ENCODE peak calls at places on chromosomes 7 and 10, in four cellular contexts. L, I, P and R are unnamed samples.

GRCh38 chr10:68955414-68955785 is 570 bp upstream of the DDX21 start:
- DNase-seq in I (peak), P (no peak), L (peak), R (no peak)

GRCh38 chr10:97234403-97234802 is 48.6 kb upstream of the SLIT1 start:
- DNase-seq in L (no peak), I (no peak), P (no peak), R (no peak)

GRCh38 chr7:10468908-10469307 is 504.8 kb upstream of the PHF14 start:
- DNase-seq in P (no peak), I (no peak), L (no peak), R (no peak)

GRCh38 chr7:132687981-132688383 is 111.7 kb upstream of the PLXNA4 start:
- DNase-seq in L (no peak), P (no peak), I (no peak), R (no peak)

GRCh38 chr10:122245897-122246296 is 25.2 kb upstream of the BTBD16 start:
- DNase-seq in P (peak), L (no peak), I (no peak), R (no peak)

GRCh38 chr10:93333278-93333978 is 148.7 kb downstream of the MYOF start:
- DNase-seq in I (no peak), L (no peak), P (no peak), R (no peak)

GRCh38 chr7:25989140-25989705 is 162.8 kb upstream of the NFE2L3 start:
- DNase-seq in P (no peak), L (no peak), I (no peak), R (no peak)

GRCh38 chr7:145909956-145910611 is 206.5 kb upstream of the CNTNAP2 start:
- DNase-seq in P (no peak), I (no peak), L (no peak), R (no peak)

GRCh38 chr7:130491841-130492518 is at the start of gene MEST:
- DNase-seq in L (peak), P (no peak), I (no peak), R (no peak)

GRCh38 chr10:89342219-89342966 is 14.6 kb downstream of the IFIT3 start:
- DNase-seq in L (no peak), P (peak), I (no peak), R (no peak)

GRCh38 chr7:46507601-46508000 is 586.5 kb upstream of the IGFBP3 start:
- DNase-seq in I (no peak), P (no peak), L (no peak), R (no peak)

GRCh38 chr10:34415039-34415438 is 400.1 kb downstream of the PARD3 start:
- DNase-seq in I (no peak), L (no peak), P (no peak), R (no peak)

GRCh38 chr10:114223066-114223465 is 16.0 kb upstream of the VWA2 start:
- DNase-seq in P (no peak), I (no peak), L (no peak), R (no peak)

GRCh38 chr10:120456143-120456625 is 843 bp upstream of the PLPP4 start:
- DNase-seq in L (no peak), P (no peak), I (no peak), R (no peak)

GRCh38 chr10:63987212-63987611 is 466.0 kb downstream of the REEP3 start:
- DNase-seq in L (no peak), P (no peak), I (no peak), R (no peak)
- TF ChIP-seq CTCF in L (no peak), P (no peak), I (no peak), R (no peak)

DNA sequence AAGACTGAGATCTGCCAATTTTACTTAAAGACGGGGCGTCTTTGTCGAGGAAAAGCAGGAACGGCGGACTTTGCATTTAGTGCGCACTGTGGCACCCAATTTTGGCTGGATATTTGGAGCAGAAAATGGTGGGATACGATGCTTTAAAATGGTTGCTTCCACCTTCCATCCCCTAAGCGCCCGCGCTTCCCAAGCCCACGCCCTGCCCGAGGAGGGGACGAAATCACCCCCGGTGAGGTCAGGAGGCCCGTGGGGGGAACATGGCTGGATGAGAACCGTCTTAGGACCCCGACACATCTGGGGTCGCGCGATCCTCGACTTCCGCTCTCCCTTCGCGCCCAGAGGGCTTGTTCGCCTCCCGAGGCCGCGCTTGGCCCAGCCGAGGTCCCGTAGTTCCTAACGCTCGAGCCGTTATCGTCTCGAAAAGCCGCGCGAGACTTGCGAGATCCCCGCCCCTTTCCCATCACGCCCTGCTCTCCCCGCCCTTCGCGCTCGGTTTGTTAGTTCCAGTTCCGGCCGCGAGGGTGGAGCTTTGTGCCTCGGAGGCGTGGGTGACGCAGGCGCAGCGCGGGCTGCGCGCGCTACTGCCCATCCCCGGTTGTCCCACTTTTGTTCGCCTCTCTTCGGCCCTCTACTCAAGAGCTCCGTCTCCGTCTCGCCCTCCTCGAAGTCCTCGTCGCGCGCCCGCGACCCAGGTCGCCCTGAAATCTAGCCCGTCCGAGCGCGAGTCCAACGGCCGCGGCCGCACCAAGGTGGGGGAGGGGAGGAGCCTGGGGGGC is at the start of gene SRRT:
- DNase-seq in P (peak), I (peak), L (peak), R (peak)
- TF ChIP-seq CTCF in P (peak), I (no peak), L (no peak), R (no peak)

GRCh38 chr7:105906169-105906568 is 29.8 kb upstream of the ATXN7L1 start:
- DNase-seq in P (no peak), L (no peak), I (no peak), R (no peak)

GRCh38 chr7:105902325-105902911 is 26.0 kb upstream of the ATXN7L1 start:
- DNase-seq in L (no peak), I (no peak), P (no peak), R (no peak)

GRCh38 chr7:105905209-105905910 is 29.0 kb upstream of the ATXN7L1 start:
- DNase-seq in L (no peak), P (no peak), I (no peak), R (no peak)

GRCh38 chr7:105906690-105907089 is 30.3 kb upstream of the ATXN7L1 start:
- DNase-seq in P (peak), L (no peak), I (no peak), R (no peak)

GRCh38 chr7:105904064-105904463 is 27.7 kb upstream of the ATXN7L1 start:
- DNase-seq in L (no peak), P (no peak), I (no peak), R (no peak)
- TF ChIP-seq CTCF in L (no peak), P (no peak), I (no peak), R (no peak)

DNA sequence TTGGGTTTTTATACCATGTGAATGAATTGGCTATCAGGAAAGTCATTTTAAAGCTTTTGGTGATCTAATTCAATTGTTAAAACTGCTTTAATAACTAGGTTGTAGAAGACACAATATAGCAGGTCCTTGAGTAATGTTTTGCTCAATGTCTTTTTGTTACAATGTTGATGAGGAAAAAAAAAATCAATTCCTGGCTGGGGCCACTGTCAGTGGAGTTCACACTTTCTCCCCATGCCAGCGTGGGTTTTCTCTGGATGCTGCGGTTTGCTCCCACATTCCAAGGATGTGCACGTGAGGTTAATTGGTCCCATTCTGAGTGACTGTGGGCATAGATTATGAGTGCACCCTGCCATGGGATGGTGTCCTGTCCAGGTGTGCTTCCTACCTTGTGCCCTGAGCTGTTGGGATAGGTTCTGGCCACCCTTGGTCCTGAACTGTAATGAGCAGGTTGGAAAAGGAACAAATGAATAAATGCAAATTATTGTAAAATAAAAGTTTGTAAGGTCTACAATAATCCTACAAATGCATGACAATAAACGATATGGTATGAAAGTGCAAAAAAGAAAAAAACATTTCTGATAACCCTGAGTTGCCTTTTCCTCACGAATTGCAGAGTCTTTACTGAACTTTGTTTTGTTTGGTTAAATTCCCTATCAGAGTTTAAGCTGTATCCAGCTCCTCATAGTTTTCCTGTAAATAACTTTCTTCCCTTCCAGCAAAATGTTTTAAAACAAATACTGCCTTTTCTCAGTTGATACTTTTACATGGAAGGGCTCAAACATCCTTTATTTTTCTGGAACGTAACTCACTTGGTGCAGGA is 62.7 kb downstream of the AKR1C4 start:
- DNase-seq in I (no peak), L (no peak), P (no peak), R (no peak)
- TF ChIP-seq CTCF in I (no peak), L (no peak), P (no peak), R (no peak)

DNA sequence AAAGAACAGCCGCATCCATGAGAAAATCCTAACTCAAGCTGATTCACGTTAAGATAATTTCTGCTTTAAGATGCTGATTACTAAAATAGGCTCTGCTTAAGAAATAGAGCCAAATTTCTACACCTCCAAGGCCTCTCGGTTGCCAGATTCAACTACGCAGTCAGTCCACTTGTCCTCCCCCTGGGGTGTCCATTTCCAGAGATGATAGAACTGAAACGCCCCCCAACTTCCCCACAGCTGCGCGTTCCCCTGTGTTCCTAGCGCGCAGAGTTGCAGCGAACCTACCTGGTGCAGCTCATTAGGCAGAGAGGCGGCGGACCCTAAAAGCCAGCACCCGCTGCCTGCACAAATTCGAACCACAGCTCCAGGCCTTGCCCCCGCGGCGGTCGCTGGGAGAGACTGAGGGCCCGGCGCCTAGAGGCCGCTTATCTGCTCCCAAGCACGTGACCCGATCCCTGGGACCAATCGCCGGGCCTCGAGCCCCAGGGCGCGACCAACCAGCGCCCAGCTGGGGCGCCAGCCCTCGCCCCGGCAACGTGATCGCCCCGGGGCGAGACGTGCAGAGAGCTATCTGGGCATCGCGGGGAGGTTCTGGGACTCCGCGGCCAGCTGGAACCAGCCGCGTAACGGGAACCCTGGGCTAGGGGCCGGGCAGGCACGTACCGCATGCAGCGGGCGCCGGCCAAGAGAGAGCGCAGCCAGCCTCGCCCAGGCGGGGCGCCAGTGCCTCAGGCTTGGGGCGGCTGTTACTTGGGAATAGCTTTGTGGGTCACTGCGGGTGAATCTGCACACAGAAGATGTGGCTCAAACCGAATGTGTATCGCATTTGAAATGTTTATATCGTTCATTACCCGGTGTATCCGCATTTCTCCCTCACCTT is at the start of gene PPP1R3C:
- DNase-seq in I (peak), P (peak), L (peak), R (peak)
- TF ChIP-seq CTCF in I (no peak), P (no peak), L (no peak), R (peak)

GRCh38 chr7:149166142-149166541 is 18.9 kb downstream of the ZNF398 start:
- DNase-seq in L (no peak), P (no peak), I (no peak), R (no peak)
- TF ChIP-seq CTCF in L (no peak), P (no peak), I (no peak), R (no peak)

DNA sequence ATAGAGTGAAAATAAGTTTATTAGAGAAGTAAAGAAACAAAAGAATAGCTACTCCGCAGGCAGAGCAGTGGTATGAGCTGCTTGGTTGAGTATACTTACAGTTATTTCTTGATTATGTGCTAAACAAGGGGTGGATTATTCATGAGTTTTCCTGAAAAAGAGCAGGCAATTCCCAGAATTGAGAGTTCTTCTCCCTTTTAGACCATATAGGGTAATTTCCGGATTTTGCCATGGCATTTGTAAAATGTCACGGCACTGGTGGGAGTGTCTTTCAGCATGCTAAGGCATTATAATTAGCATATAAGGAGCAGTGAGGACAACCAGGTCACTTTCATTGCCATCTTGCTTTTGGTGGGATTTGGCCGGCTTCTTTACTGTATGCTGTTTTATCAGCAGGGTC is 25.7 kb upstream of the GALNT17 start:
- DNase-seq in L (no peak), I (no peak), P (no peak), R (no peak)
- TF ChIP-seq CTCF in L (no peak), I (no peak), P (no peak), R (no peak)

GRCh38 chr10:24465124-24465874 is 256.4 kb downstream of the KIAA1217 start:
- DNase-seq in L (no peak), P (no peak), I (no peak), R (no peak)
- TF ChIP-seq CTCF in L (no peak), P (no peak), I (no peak), R (no peak)